ENCODE peak calls at places on chromosomes 6 and 20, in four cellular contexts. One of them, this sample, is unnamed.

GRCh38 chr6:32865724-32866443 is 11.9 kb downstream of the PSMB9 start:
- DNase-seq in right atrium auricular region: no peak
- DNase-seq in stomach: no peak
- DNase-seq in fibroblast of lung: no peak
- DNase-seq in this sample: no peak

GRCh38 chr20:19341348-19342053 is 129.1 kb downstream of the SLC24A3 start:
- DNase-seq in stomach: no peak
- DNase-seq in right atrium auricular region: peak; percentile 1
- DNase-seq in fibroblast of lung: no peak
- DNase-seq in this sample: no peak

GRCh38 chr6:1055015-1055921 is 256.6 kb upstream of the FOXQ1 start:
- DNase-seq in fibroblast of lung: no peak
- DNase-seq in right atrium auricular region: peak; percentile 55
- DNase-seq in stomach: no peak
- DNase-seq in this sample: no peak

GRCh38 chr20:37995856-37996625 is 37.2 kb downstream of the TTI1 start:
- DNase-seq in fibroblast of lung: no peak
- DNase-seq in stomach: no peak
- DNase-seq in right atrium auricular region: no peak
- DNase-seq in this sample: no peak

GRCh38 chr6:125802943-125803377 is 12.2 kb downstream of the NCOA7 start:
- DNase-seq in fibroblast of lung: peak; percentile 78
- DNase-seq in right atrium auricular region: no peak
- DNase-seq in stomach: no peak
- DNase-seq in this sample: no peak

GRCh38 chr6:158441639-158442308 is 118.1 kb upstream of the TMEM181 start:
- DNase-seq in stomach: no peak
- DNase-seq in right atrium auricular region: peak; percentile 61
- DNase-seq in fibroblast of lung: peak; percentile 53
- DNase-seq in this sample: no peak

GRCh38 chr6:33091957-33092356 is 16.2 kb downstream of the HLA-DPB1 start:
- DNase-seq in stomach: peak; percentile 69
- DNase-seq in fibroblast of lung: no peak
- DNase-seq in right atrium auricular region: no peak
- DNase-seq in this sample: no peak

GRCh38 chr6:124994648-124995047 is 32.4 kb downstream of the RNF217 start:
- DNase-seq in fibroblast of lung: no peak
- DNase-seq in stomach: no peak
- DNase-seq in right atrium auricular region: no peak
- DNase-seq in this sample: no peak

GRCh38 chr20:63026582-63027424 is 20.0 kb upstream of the BHLHE23 start:
- DNase-seq in right atrium auricular region: no peak
- DNase-seq in stomach: no peak
- DNase-seq in fibroblast of lung: no peak
- DNase-seq in this sample: no peak

GRCh38 chr20:19003759-19004336 is 190.3 kb downstream of the SCP2D1 start:
- DNase-seq in right atrium auricular region: no peak
- DNase-seq in fibroblast of lung: no peak
- DNase-seq in stomach: no peak
- DNase-seq in this sample: no peak

GRCh38 chr6:48834706-48835105 is 628.3 kb downstream of the MMUT start:
- DNase-seq in stomach: no peak
- DNase-seq in fibroblast of lung: peak; percentile 6
- DNase-seq in right atrium auricular region: no peak
- DNase-seq in this sample: no peak

GRCh38 chr6:2763876-2764540 is 1.2 kb upstream of the WRNIP1 start:
- DNase-seq in fibroblast of lung: no peak
- DNase-seq in right atrium auricular region: no peak
- DNase-seq in stomach: no peak
- DNase-seq in this sample: no peak

GRCh38 chr6:94213176-94213575 is 793.8 kb upstream of the EPHA7 start:
- DNase-seq in fibroblast of lung: no peak
- DNase-seq in right atrium auricular region: no peak
- DNase-seq in stomach: no peak
- DNase-seq in this sample: no peak

GRCh38 chr20:15594296-15594695 is 979.0 kb downstream of the KIF16B start:
- DNase-seq in right atrium auricular region: no peak
- DNase-seq in fibroblast of lung: no peak
- DNase-seq in stomach: no peak
- DNase-seq in this sample: no peak

GRCh38 chr6:135423649-135424128 is 73.9 kb downstream of the AHI1 start:
- DNase-seq in fibroblast of lung: peak; percentile 36
- DNase-seq in stomach: no peak
- DNase-seq in right atrium auricular region: no peak
- DNase-seq in this sample: no peak

GRCh38 chr6:16200231-16200941 is 38.0 kb upstream of the GMPR start:
- DNase-seq in stomach: no peak
- DNase-seq in right atrium auricular region: no peak
- DNase-seq in fibroblast of lung: peak; percentile 27
- DNase-seq in this sample: no peak

GRCh38 chr20:25296094-25297093 is 48.5 kb downstream of the PYGB start:
- DNase-seq in fibroblast of lung: no peak
- DNase-seq in stomach: no peak
- DNase-seq in right atrium auricular region: no peak
- DNase-seq in this sample: no peak

GRCh38 chr6:117976030-117976651 is 69.1 kb downstream of the SLC35F1 start:
- DNase-seq in fibroblast of lung: peak; percentile 41
- DNase-seq in stomach: no peak
- DNase-seq in right atrium auricular region: no peak
- DNase-seq in this sample: no peak

GRCh38 chr6:72401865-72402264 is 220.0 kb upstream of the KCNQ5 start:
- DNase-seq in right atrium auricular region: no peak
- DNase-seq in stomach: no peak
- DNase-seq in fibroblast of lung: no peak
- DNase-seq in this sample: no peak

GRCh38 chr6:41536884-41537347 is 9.3 kb upstream of the FOXP4 start:
- DNase-seq in right atrium auricular region: no peak
- DNase-seq in fibroblast of lung: peak; percentile 15
- DNase-seq in stomach: peak; percentile 93
- DNase-seq in this sample: no peak

GRCh38 chr20:62936996-62937352 is 973 bp upstream of the GID8 start:
- DNase-seq in right atrium auricular region: no peak
- DNase-seq in stomach: no peak
- DNase-seq in fibroblast of lung: peak; percentile 85
- DNase-seq in this sample: no peak

GRCh38 chr6:120951258-120951657 is 383.0 kb downstream of the TBC1D32 start:
- DNase-seq in stomach: no peak
- DNase-seq in right atrium auricular region: no peak
- DNase-seq in fibroblast of lung: no peak
- DNase-seq in this sample: no peak

GRCh38 chr20:24469116-24470030 is at the start of gene SYNDIG1:
- DNase-seq in stomach: no peak
- DNase-seq in right atrium auricular region: no peak
- DNase-seq in fibroblast of lung: peak; percentile 19
- DNase-seq in this sample: no peak

GRCh38 chr20:1274485-1275313 is 8.6 kb downstream of the SNPH start:
- DNase-seq in stomach: no peak
- DNase-seq in right atrium auricular region: no peak
- DNase-seq in fibroblast of lung: no peak
- DNase-seq in this sample: peak; percentile 74

GRCh38 chr6:129893513-129894098 is 32.5 kb upstream of the TMEM244 start:
- DNase-seq in right atrium auricular region: no peak
- DNase-seq in stomach: no peak
- DNase-seq in fibroblast of lung: peak; percentile 38
- DNase-seq in this sample: no peak

GRCh38 chr6:72864799-72865198 is 242.9 kb downstream of the KCNQ5 start:
- DNase-seq in stomach: no peak
- DNase-seq in right atrium auricular region: no peak
- DNase-seq in fibroblast of lung: no peak
- DNase-seq in this sample: no peak

GRCh38 chr6:40409143-40409542 is 178.0 kb downstream of the LRFN2 start:
- DNase-seq in fibroblast of lung: no peak
- DNase-seq in right atrium auricular region: no peak
- DNase-seq in stomach: no peak
- DNase-seq in this sample: no peak
- H3K27me3 ChIP-seq in fibroblast of lung: no peaks in the 10 kb centered on the region
- H3K27me3 ChIP-seq in right atrium auricular region: no peaks in the 10 kb centered on the region
- H3K27me3 ChIP-seq in stomach: no peaks in the 10 kb centered on the region
- H3K27me3 ChIP-seq in this sample: no peaks in the 10 kb centered on the region

GRCh38 chr20:59297641-59298040 is 2.8 kb upstream of the EDN3 start:
- DNase-seq in stomach: no peak
- DNase-seq in right atrium auricular region: no peak
- DNase-seq in fibroblast of lung: no peak
- DNase-seq in this sample: no peak
- H3K27me3 ChIP-seq in stomach: peaks cover 93% of the 10 kb centered on the region
- H3K27me3 ChIP-seq in right atrium auricular region: no peaks in the 10 kb centered on the region
- H3K27me3 ChIP-seq in fibroblast of lung: no peaks in the 10 kb centered on the region
- H3K27me3 ChIP-seq in this sample: no peaks in the 10 kb centered on the region

GRCh38 chr20:46317685-46318177 is 9.4 kb upstream of the CDH22 start:
- DNase-seq in stomach: peak; percentile 42
- DNase-seq in fibroblast of lung: no peak
- DNase-seq in right atrium auricular region: no peak
- DNase-seq in this sample: no peak

GRCh38 chr20:46312945-46313861 is 4.9 kb upstream of the CDH22 start:
- DNase-seq in fibroblast of lung: no peak
- DNase-seq in stomach: no peak
- DNase-seq in right atrium auricular region: no peak
- DNase-seq in this sample: no peak

GRCh38 chr20:46312075-46312944 is 4.0 kb upstream of the CDH22 start:
- DNase-seq in stomach: peak; percentile 50
- DNase-seq in right atrium auricular region: no peak
- DNase-seq in fibroblast of lung: no peak
- DNase-seq in this sample: no peak

GRCh38 chr20:46315311-46315710 is 7.0 kb upstream of the CDH22 start:
- DNase-seq in stomach: no peak
- DNase-seq in right atrium auricular region: no peak
- DNase-seq in fibroblast of lung: no peak
- DNase-seq in this sample: no peak

GRCh38 chr20:46316984-46317684 is 8.8 kb upstream of the CDH22 start:
- DNase-seq in stomach: no peak
- DNase-seq in right atrium auricular region: no peak
- DNase-seq in fibroblast of lung: no peak
- DNase-seq in this sample: no peak
- H3K27me3 ChIP-seq in stomach: peaks cover 96% of the 10 kb centered on the region
- H3K27me3 ChIP-seq in right atrium auricular region: peaks cover 8% of the 10 kb centered on the region
- H3K27me3 ChIP-seq in fibroblast of lung: peaks cover 54% of the 10 kb centered on the region
- H3K27me3 ChIP-seq in this sample: peaks cover 10% of the 10 kb centered on the region

GRCh38 chr6:29927841-29928388 is 14.4 kb upstream of the HLA-A start:
- DNase-seq in right atrium auricular region: no peak
- DNase-seq in fibroblast of lung: no peak
- DNase-seq in stomach: no peak
- DNase-seq in this sample: no peak

GRCh38 chr6:29925341-29926080 is 16.8 kb upstream of the HLA-A start:
- DNase-seq in stomach: no peak
- DNase-seq in fibroblast of lung: no peak
- DNase-seq in right atrium auricular region: no peak
- DNase-seq in this sample: peak; percentile 60

GRCh38 chr6:29926795-29927427 is 15.4 kb upstream of the HLA-A start:
- DNase-seq in fibroblast of lung: peak; percentile 31
- DNase-seq in right atrium auricular region: peak; percentile 68
- DNase-seq in stomach: peak; percentile 84
- DNase-seq in this sample: peak; percentile 90

GRCh38 chr6:29924731-29925130 is 17.6 kb upstream of the HLA-A start:
- DNase-seq in right atrium auricular region: no peak
- DNase-seq in fibroblast of lung: no peak
- DNase-seq in stomach: no peak
- DNase-seq in this sample: no peak

DNA sequence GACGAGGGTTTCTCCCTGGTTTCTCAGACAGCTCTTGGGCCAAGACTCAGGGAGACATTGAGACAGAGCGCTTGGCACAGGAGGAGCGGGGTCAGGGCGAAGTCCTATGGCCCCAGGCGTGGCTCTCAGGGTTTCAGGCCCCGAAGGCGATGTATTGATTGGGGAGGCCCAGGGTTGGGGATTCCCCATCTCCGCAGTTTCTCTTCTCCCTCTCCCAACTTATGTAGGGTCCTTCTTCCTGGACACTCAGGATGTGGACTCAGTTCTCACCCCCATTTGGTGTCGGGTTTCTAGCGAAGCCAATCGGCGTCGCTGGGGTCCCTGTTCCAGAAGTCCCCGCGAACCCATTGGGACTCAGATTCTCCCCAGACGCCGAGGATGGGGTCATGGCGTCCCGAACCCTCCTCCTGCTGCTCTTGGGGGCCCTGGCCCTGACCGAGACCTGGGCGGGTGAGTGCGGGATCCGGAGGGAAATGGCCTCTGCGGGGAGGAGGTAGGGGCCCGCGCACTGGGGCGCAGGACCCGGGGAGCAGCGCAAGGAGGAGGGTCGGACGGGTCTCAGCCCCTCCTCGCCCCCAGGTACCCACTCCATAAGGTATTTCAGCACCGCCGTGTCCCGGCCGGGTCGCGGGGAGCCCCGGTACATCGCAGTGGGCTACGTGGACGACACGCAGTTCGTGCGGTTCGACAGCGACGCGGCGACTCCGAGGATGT is 16.1 kb upstream of the HLA-A start:
- DNase-seq in right atrium auricular region: no peak
- DNase-seq in stomach: no peak
- DNase-seq in fibroblast of lung: no peak
- DNase-seq in this sample: peak; percentile 86
- H3K27me3 ChIP-seq in right atrium auricular region: no peaks in the 10 kb centered on the region
- H3K27me3 ChIP-seq in stomach: no peaks in the 10 kb centered on the region
- H3K27me3 ChIP-seq in fibroblast of lung: no peaks in the 10 kb centered on the region
- H3K27me3 ChIP-seq in this sample: no peaks in the 10 kb centered on the region

GRCh38 chr6:38974389-38975133 is 74.0 kb upstream of the GLP1R start:
- DNase-seq in right atrium auricular region: no peak
- DNase-seq in fibroblast of lung: peak; percentile 1
- DNase-seq in stomach: no peak
- DNase-seq in this sample: no peak
- H3K27me3 ChIP-seq in right atrium auricular region: no peaks in the 10 kb centered on the region
- H3K27me3 ChIP-seq in fibroblast of lung: no peaks in the 10 kb centered on the region
- H3K27me3 ChIP-seq in stomach: peaks cover 26% of the 10 kb centered on the region
- H3K27me3 ChIP-seq in this sample: no peaks in the 10 kb centered on the region